ENCODE peak calls at places on chromosomes 3 and 15, in six cellular contexts. T, Y, A, V, U and O are unnamed samples.
A peak's percentile ranks its signal among the peaks of the same experiment; 100 is the strongest.

GRCh38 chr3:136305879-136306278 is 55.7 kb downstream of the PCCB start:
- DNase-seq in T (peak; percentile 32), A (no peak), V (peak; percentile 50), U (no peak), Y (no peak), O (no peak)

GRCh38 chr3:192063570-192063969 is 602.6 kb downstream of the PYDC2 start:
- DNase-seq in A (no peak), U (peak; percentile 46), Y (no peak), T (no peak), V (no peak), O (no peak)

GRCh38 chr3:30550246-30550645 is 56.2 kb upstream of the TGFBR2 start:
- DNase-seq in T (no peak), A (peak; percentile 15), V (no peak), U (no peak), Y (no peak), O (no peak)

GRCh38 chr3:111032677-111033076 is 38.9 kb upstream of the NECTIN3 start:
- DNase-seq in Y (no peak), A (no peak), V (no peak), T (no peak), U (no peak), O (no peak)

GRCh38 chr15:70362911-70363310 is 265.2 kb upstream of the TLE3 start:
- DNase-seq in V (peak; percentile 45), U (no peak), Y (no peak), T (peak; percentile 8), A (peak; percentile 71), O (peak; percentile 43)

GRCh38 chr3:138173769-138174420 is 826 bp downstream of the DBR1 start:
- DNase-seq in U (no peak), Y (no peak), T (no peak), A (peak; percentile 10), V (peak; percentile 5), O (no peak)

GRCh38 chr3:59777559-59778178 is 727.8 kb upstream of the CFAP20DC start:
- DNase-seq in U (no peak), A (no peak), Y (no peak), T (no peak), V (no peak), O (no peak)

GRCh38 chr15:27514526-27514925 is 543.5 kb downstream of the GABRG3 start:
- DNase-seq in V (no peak), U (no peak), Y (no peak), A (no peak), T (no peak), O (no peak)

GRCh38 chr15:44066211-44066827 is 128.8 kb downstream of the FRMD5 start:
- DNase-seq in A (peak; percentile 83), V (peak; percentile 64), T (peak; percentile 68), U (no peak), Y (peak; percentile 42), O (peak; percentile 77)

GRCh38 chr15:39177561-39177960 is 403.3 kb upstream of the THBS1 start:
- DNase-seq in V (no peak), U (no peak), A (no peak), T (no peak), Y (no peak), O (no peak)

GRCh38 chr3:123202451-123202850 is 708 bp downstream of the SEC22A start:
- DNase-seq in V (peak; percentile 3), U (no peak), T (no peak), A (peak; percentile 22), Y (no peak), O (no peak)

GRCh38 chr15:73710321-73710720 is 26.1 kb downstream of the CD276 start:
- DNase-seq in Y (no peak), V (no peak), T (no peak), A (no peak), U (no peak), O (no peak)

GRCh38 chr3:161070980-161071663 is 34.0 kb downstream of the B3GALNT1 start:
- DNase-seq in T (no peak), V (no peak), A (no peak), Y (no peak), U (no peak), O (no peak)